ENCODE peak calls at places on chromosomes 11 and 22, in nine cellular contexts. Z is cerebellum; X is HS-27A; T is stimulated activated effector memory CD8-positive, alpha-beta T cell treated with anti-CD3 and anti-CD28 coated beads, Interleukin-12 subunit alpha, Interleukin-12 subunit beta, amount 100 ng/mL, for 72 hours; R is AML-193; I is NCI-H345; M is activated CD4-positive, alpha-beta T cell treated with anti-CD3 and anti-CD28 coated beads, Interleukin-2, amount 50 U/mL, for 1 hour; O is stimulated activated CD8-positive, alpha-beta memory T cell treated with anti-CD3 and anti-CD28 coated beads, Interleukin-15, amount 100 ng/mL, for 1 hour; C is Daoy. K is an unnamed sample.

GRCh38 chr11:128463386-128463829 is 124.0 kb downstream of the ETS1 start:
- DNase-seq in Z (no peak), X (peak; percentile 31), T (no peak), R (no peak), I (no peak), M (no peak), O (no peak), C (peak; percentile 87), K (no peak)

GRCh38 chr11:100756556-100756955 is 69.5 kb downstream of the ARHGAP42 start:
- DNase-seq in Z (no peak), X (no peak), T (no peak), R (no peak), I (peak; percentile 58), M (no peak), O (no peak), C (no peak), K (no peak)

GRCh38 chr22:50015451-50016307 is 3.1 kb upstream of the IL17REL start:
- DNase-seq in Z (no peak), X (no peak), T (no peak), R (no peak), I (no peak), M (no peak), O (no peak), C (peak; percentile 0), K (no peak)

GRCh38 chr22:33049125-33049729 is 9.0 kb downstream of the SYN3 start:
- DNase-seq in Z (peak; percentile 64), X (peak; percentile 9), T (peak; percentile 24), R (peak; percentile 58), I (peak; percentile 12), M (peak; percentile 50), O (peak; percentile 29), C (peak; percentile 76), K (peak; percentile 72)

GRCh38 chr22:32354360-32355351 is 3.0 kb upstream of the RFPL3 start:
- DNase-seq in Z (no peak), X (no peak), T (no peak), R (no peak), I (no peak), M (no peak), O (no peak), C (no peak), K (peak; percentile 18)

GRCh38 chr11:79486239-79486984 is 45.6 kb upstream of the TENM4 start:
- DNase-seq in Z (no peak), X (no peak), T (no peak), R (no peak), I (no peak), M (no peak), O (no peak), C (no peak), K (no peak)

GRCh38 chr11:70872950-70873735 is 379.2 kb downstream of the SHANK2 start:
- DNase-seq in Z (no peak), X (no peak), T (no peak), R (no peak), I (peak; percentile 55), M (no peak), O (no peak), C (no peak), K (no peak)

GRCh38 chr11:45560153-45560934 is 105.1 kb downstream of the CHST1 start:
- DNase-seq in Z (peak; percentile 35), X (no peak), T (no peak), R (no peak), I (no peak), M (no peak), O (no peak), C (no peak), K (no peak)

GRCh38 chr22:46966495-46966845 is 204.0 kb downstream of the TBC1D22A start:
- DNase-seq in Z (no peak), X (no peak), T (no peak), R (no peak), I (no peak), M (no peak), O (no peak), C (no peak), K (no peak)

GRCh38 chr22:49765091-49765771 is 62.4 kb downstream of the BRD1 start:
- DNase-seq in Z (no peak), X (no peak), T (no peak), R (no peak), I (no peak), M (no peak), O (no peak), C (no peak), K (no peak)

GRCh38 chr11:1964955-1965354 is 17.8 kb downstream of the MRPL23 start:
- DNase-seq in Z (no peak), X (no peak), T (no peak), R (no peak), I (no peak), M (no peak), O (no peak), C (no peak), K (no peak)

GRCh38 chr11:39768214-39768613 is 1691.2 kb downstream of the LRRC4C start:
- DNase-seq in Z (no peak), X (no peak), T (no peak), R (no peak), I (no peak), M (no peak), O (no peak), C (no peak), K (no peak)

GRCh38 chr11:133955091-133955846 is 1.5 kb downstream of the IGSF9B start:
- DNase-seq in Z (peak; percentile 86), X (no peak), T (no peak), R (no peak), I (no peak), M (peak; percentile 44), O (no peak), C (peak; percentile 53), K (no peak)

GRCh38 chr11:34938621-34939020 is 22.2 kb downstream of the PDHX start:
- DNase-seq in Z (peak; percentile 17), X (no peak), T (no peak), R (no peak), I (no peak), M (no peak), O (no peak), C (no peak), K (no peak)

GRCh38 chr11:113874096-113874919 is 1.1 kb downstream of the USP28 start:
- DNase-seq in Z (peak; percentile 14), X (no peak), T (no peak), R (no peak), I (no peak), M (no peak), O (no peak), C (no peak), K (peak; percentile 52)

GRCh38 chr11:61356701-61357100 is 5.0 kb downstream of the CYB561A3 start:
- DNase-seq in Z (no peak), X (no peak), T (no peak), R (no peak), I (no peak), M (no peak), O (no peak), C (no peak), K (no peak)